ENCODE peak calls at places on chromosomes 3 and 15, in nine cellular contexts. One of them, this sample, is unnamed.

GRCh38 chr15:25774871-25775270 is 88.3 kb downstream of the ATP10A start:
- DNase-seq in H9: no peak
- DNase-seq in mesothelial cell of epicardium: no peak
- DNase-seq in GM06990: no peak
- DNase-seq in activated B cell treated with CpG ODN at 0.5 μM for 24 hours: no peak
- DNase-seq in fibroblast of the aortic adventitia: no peak
- DNase-seq in HFFc6: no peak
- DNase-seq in psoas muscle: no peak
- DNase-seq in tibial artery: no peak
- DNase-seq in this sample: peak; percentile 53

GRCh38 chr15:98503970-98504369 is 144.4 kb upstream of the IGF1R start:
- DNase-seq in fibroblast of the aortic adventitia: peak; percentile 74
- DNase-seq in mesothelial cell of epicardium: no peak
- DNase-seq in GM06990: no peak
- DNase-seq in tibial artery: no peak
- DNase-seq in HFFc6: peak; percentile 62
- DNase-seq in activated B cell treated with CpG ODN at 0.5 μM for 24 hours: no peak
- DNase-seq in H9: no peak
- DNase-seq in psoas muscle: no peak
- DNase-seq in this sample: no peak

GRCh38 chr15:93007994-93008393 is 81.0 kb downstream of the RGMA start:
- DNase-seq in fibroblast of the aortic adventitia: no peak
- DNase-seq in tibial artery: no peak
- DNase-seq in H9: no peak
- DNase-seq in HFFc6: no peak
- DNase-seq in GM06990: no peak
- DNase-seq in psoas muscle: no peak
- DNase-seq in mesothelial cell of epicardium: no peak
- DNase-seq in activated B cell treated with CpG ODN at 0.5 μM for 24 hours: no peak
- DNase-seq in this sample: no peak

GRCh38 chr3:43159496-43160255 is 53.8 kb upstream of the POMGNT2 start:
- DNase-seq in fibroblast of the aortic adventitia: no peak
- DNase-seq in activated B cell treated with CpG ODN at 0.5 μM for 24 hours: no peak
- DNase-seq in psoas muscle: no peak
- DNase-seq in tibial artery: no peak
- DNase-seq in HFFc6: no peak
- DNase-seq in GM06990: no peak
- DNase-seq in H9: no peak
- DNase-seq in mesothelial cell of epicardium: no peak
- DNase-seq in this sample: no peak

GRCh38 chr3:24533557-24534193 is 39.0 kb upstream of the THRB start:
- DNase-seq in HFFc6: no peak
- DNase-seq in tibial artery: no peak
- DNase-seq in psoas muscle: no peak
- DNase-seq in activated B cell treated with CpG ODN at 0.5 μM for 24 hours: no peak
- DNase-seq in mesothelial cell of epicardium: no peak
- DNase-seq in fibroblast of the aortic adventitia: no peak
- DNase-seq in GM06990: no peak
- DNase-seq in H9: no peak
- DNase-seq in this sample: no peak

GRCh38 chr3:18630295-18630694 is 205.2 kb upstream of the SATB1 start:
- DNase-seq in H9: no peak
- DNase-seq in HFFc6: no peak
- DNase-seq in psoas muscle: no peak
- DNase-seq in GM06990: no peak
- DNase-seq in activated B cell treated with CpG ODN at 0.5 μM for 24 hours: no peak
- DNase-seq in fibroblast of the aortic adventitia: no peak
- DNase-seq in mesothelial cell of epicardium: no peak
- DNase-seq in tibial artery: no peak
- DNase-seq in this sample: no peak

GRCh38 chr15:82874961-82875360 is 65.5 kb downstream of the WHAMM start:
- DNase-seq in GM06990: no peak
- DNase-seq in tibial artery: peak; percentile 33
- DNase-seq in fibroblast of the aortic adventitia: no peak
- DNase-seq in HFFc6: no peak
- DNase-seq in H9: peak; percentile 18
- DNase-seq in activated B cell treated with CpG ODN at 0.5 μM for 24 hours: no peak
- DNase-seq in psoas muscle: no peak
- DNase-seq in mesothelial cell of epicardium: no peak
- DNase-seq in this sample: no peak

GRCh38 chr3:45795509-45795881 is 841 bp downstream of the SLC6A20 start:
- DNase-seq in mesothelial cell of epicardium: no peak
- DNase-seq in H9: no peak
- DNase-seq in psoas muscle: no peak
- DNase-seq in activated B cell treated with CpG ODN at 0.5 μM for 24 hours: no peak
- DNase-seq in tibial artery: no peak
- DNase-seq in fibroblast of the aortic adventitia: peak; percentile 22
- DNase-seq in HFFc6: no peak
- DNase-seq in GM06990: no peak
- DNase-seq in this sample: no peak

GRCh38 chr3:98823791-98824190 is 60.7 kb downstream of the ST3GAL6 start:
- DNase-seq in GM06990: no peak
- DNase-seq in activated B cell treated with CpG ODN at 0.5 μM for 24 hours: no peak
- DNase-seq in psoas muscle: no peak
- DNase-seq in HFFc6: no peak
- DNase-seq in H9: no peak
- DNase-seq in mesothelial cell of epicardium: no peak
- DNase-seq in fibroblast of the aortic adventitia: no peak
- DNase-seq in tibial artery: no peak
- DNase-seq in this sample: no peak

GRCh38 chr3:46228259-46229222 is 13.7 kb upstream of the CCR3 start:
- DNase-seq in fibroblast of the aortic adventitia: peak; percentile 65
- DNase-seq in tibial artery: no peak
- DNase-seq in H9: no peak
- DNase-seq in psoas muscle: no peak
- DNase-seq in activated B cell treated with CpG ODN at 0.5 μM for 24 hours: no peak
- DNase-seq in HFFc6: peak; percentile 59
- DNase-seq in mesothelial cell of epicardium: no peak
- DNase-seq in GM06990: no peak
- DNase-seq in this sample: no peak

GRCh38 chr3:170301404-170301803 is 56.1 kb upstream of the SKIL start:
- DNase-seq in GM06990: no peak
- DNase-seq in HFFc6: no peak
- DNase-seq in activated B cell treated with CpG ODN at 0.5 μM for 24 hours: no peak
- DNase-seq in psoas muscle: no peak
- DNase-seq in tibial artery: no peak
- DNase-seq in H9: no peak
- DNase-seq in mesothelial cell of epicardium: no peak
- DNase-seq in fibroblast of the aortic adventitia: peak; percentile 90
- DNase-seq in this sample: no peak

GRCh38 chr15:57640935-57641682 is 49.4 kb downstream of the MYZAP start:
- DNase-seq in activated B cell treated with CpG ODN at 0.5 μM for 24 hours: no peak
- DNase-seq in psoas muscle: no peak
- DNase-seq in mesothelial cell of epicardium: no peak
- DNase-seq in GM06990: no peak
- DNase-seq in fibroblast of the aortic adventitia: peak; percentile 32
- DNase-seq in tibial artery: no peak
- DNase-seq in H9: no peak
- DNase-seq in HFFc6: no peak
- DNase-seq in this sample: no peak

GRCh38 chr15:38930851-38931572 is 366.4 kb upstream of the RASGRP1 start:
- DNase-seq in GM06990: no peak
- DNase-seq in HFFc6: no peak
- DNase-seq in fibroblast of the aortic adventitia: peak; percentile 59
- DNase-seq in H9: no peak
- DNase-seq in tibial artery: no peak
- DNase-seq in activated B cell treated with CpG ODN at 0.5 μM for 24 hours: no peak
- DNase-seq in psoas muscle: no peak
- DNase-seq in mesothelial cell of epicardium: no peak
- DNase-seq in this sample: no peak

GRCh38 chr15:35444557-35445204 is 101.3 kb downstream of the DPH6 start:
- DNase-seq in activated B cell treated with CpG ODN at 0.5 μM for 24 hours: no peak
- DNase-seq in H9: no peak
- DNase-seq in GM06990: peak; percentile 6
- DNase-seq in mesothelial cell of epicardium: no peak
- DNase-seq in HFFc6: peak; percentile 48
- DNase-seq in fibroblast of the aortic adventitia: peak; percentile 74
- DNase-seq in tibial artery: no peak
- DNase-seq in psoas muscle: no peak
- DNase-seq in this sample: no peak

GRCh38 chr3:119794971-119795612 is 13.2 kb downstream of the NR1I2 start:
- DNase-seq in GM06990: no peak
- DNase-seq in mesothelial cell of epicardium: no peak
- DNase-seq in psoas muscle: no peak
- DNase-seq in activated B cell treated with CpG ODN at 0.5 μM for 24 hours: no peak
- DNase-seq in HFFc6: no peak
- DNase-seq in tibial artery: no peak
- DNase-seq in fibroblast of the aortic adventitia: peak; percentile 22
- DNase-seq in H9: peak; percentile 78
- DNase-seq in this sample: no peak

GRCh38 chr3:135513106-135514063 is 452.1 kb upstream of the PPP2R3A start:
- DNase-seq in activated B cell treated with CpG ODN at 0.5 μM for 24 hours: no peak
- DNase-seq in tibial artery: no peak
- DNase-seq in fibroblast of the aortic adventitia: peak; percentile 68
- DNase-seq in H9: peak; percentile 44
- DNase-seq in GM06990: no peak
- DNase-seq in psoas muscle: no peak
- DNase-seq in mesothelial cell of epicardium: no peak
- DNase-seq in HFFc6: peak; percentile 72
- DNase-seq in this sample: no peak

GRCh38 chr15:72534522-72534921 is 60.4 kb downstream of the ARIH1 start:
- DNase-seq in activated B cell treated with CpG ODN at 0.5 μM for 24 hours: no peak
- DNase-seq in HFFc6: no peak
- DNase-seq in mesothelial cell of epicardium: no peak
- DNase-seq in GM06990: no peak
- DNase-seq in fibroblast of the aortic adventitia: no peak
- DNase-seq in psoas muscle: no peak
- DNase-seq in H9: no peak
- DNase-seq in tibial artery: no peak
- DNase-seq in this sample: no peak

GRCh38 chr15:27341780-27342343 is 370.9 kb downstream of the GABRG3 start:
- DNase-seq in H9: no peak
- DNase-seq in activated B cell treated with CpG ODN at 0.5 μM for 24 hours: no peak
- DNase-seq in psoas muscle: no peak
- DNase-seq in GM06990: no peak
- DNase-seq in HFFc6: no peak
- DNase-seq in mesothelial cell of epicardium: no peak
- DNase-seq in tibial artery: no peak
- DNase-seq in fibroblast of the aortic adventitia: no peak
- DNase-seq in this sample: no peak

DNA sequence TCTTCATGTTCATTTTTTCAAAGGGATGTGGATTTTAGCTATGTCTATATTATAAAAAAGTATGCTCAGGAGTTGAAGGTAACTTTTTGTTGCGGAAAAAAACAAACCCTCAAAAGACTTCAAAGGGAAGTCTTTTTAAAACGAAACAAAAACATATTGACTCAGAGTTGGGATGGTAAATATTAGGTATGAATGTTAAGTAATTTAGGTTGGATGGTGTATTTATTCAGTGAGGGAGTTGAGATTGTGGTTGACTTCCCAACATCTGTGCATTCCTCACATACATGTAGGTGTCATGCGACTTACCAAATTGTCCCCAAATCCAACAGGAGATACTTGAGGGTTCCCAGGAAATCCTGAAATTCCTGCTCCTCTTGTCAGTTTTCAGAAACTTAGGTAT is 32.7 kb upstream of the PLSCR5 start:
- DNase-seq in mesothelial cell of epicardium: no peak
- DNase-seq in activated B cell treated with CpG ODN at 0.5 μM for 24 hours: no peak
- DNase-seq in tibial artery: no peak
- DNase-seq in HFFc6: no peak
- DNase-seq in psoas muscle: no peak
- DNase-seq in fibroblast of the aortic adventitia: no peak
- DNase-seq in H9: no peak
- DNase-seq in GM06990: no peak
- DNase-seq in this sample: no peak
- TF ChIP-seq CTCF in mesothelial cell of epicardium: no peak
- TF ChIP-seq CTCF in activated B cell treated with CpG ODN at 0.5 μM for 24 hours: no peak
- TF ChIP-seq CTCF in tibial artery: no peak
- TF ChIP-seq CTCF in HFFc6: no peak
- TF ChIP-seq CTCF in psoas muscle: no peak
- TF ChIP-seq CTCF in fibroblast of the aortic adventitia: no peak
- TF ChIP-seq CTCF in H9: no peak
- TF ChIP-seq CTCF in GM06990: no peak
- TF ChIP-seq CTCF in this sample: no peak

DNA sequence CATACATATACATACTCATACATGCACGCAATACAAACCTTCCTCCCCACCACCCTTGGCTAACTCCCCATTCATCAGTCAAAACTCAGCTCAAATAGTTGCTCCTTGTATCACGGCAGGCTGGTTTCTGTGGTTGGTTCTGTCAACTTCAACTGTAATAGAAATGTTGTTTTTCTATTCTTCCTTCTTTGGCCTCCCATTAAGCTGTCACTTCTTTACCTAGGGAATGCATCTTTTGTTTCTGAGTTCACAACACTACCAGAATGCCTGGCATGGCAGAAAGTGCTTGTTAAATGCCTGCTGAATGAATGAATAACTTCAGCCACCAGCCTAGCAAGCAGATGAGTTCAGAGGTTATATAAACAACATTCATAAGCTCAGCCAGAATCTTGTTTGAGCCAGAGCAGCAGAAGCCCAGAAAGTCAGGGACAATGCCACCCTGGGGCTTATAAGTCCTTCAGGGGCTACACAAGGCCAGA is 63.1 kb downstream of the B3GALNT1 start:
- DNase-seq in HFFc6: peak; percentile 37
- DNase-seq in activated B cell treated with CpG ODN at 0.5 μM for 24 hours: no peak
- DNase-seq in H9: no peak
- DNase-seq in psoas muscle: no peak
- DNase-seq in fibroblast of the aortic adventitia: peak; percentile 2
- DNase-seq in tibial artery: no peak
- DNase-seq in mesothelial cell of epicardium: no peak
- DNase-seq in GM06990: peak; percentile 23
- DNase-seq in this sample: no peak
- TF ChIP-seq CTCF in HFFc6: no peak
- TF ChIP-seq CTCF in activated B cell treated with CpG ODN at 0.5 μM for 24 hours: no peak
- TF ChIP-seq CTCF in H9: no peak
- TF ChIP-seq CTCF in psoas muscle: no peak
- TF ChIP-seq CTCF in fibroblast of the aortic adventitia: no peak
- TF ChIP-seq CTCF in tibial artery: no peak
- TF ChIP-seq CTCF in mesothelial cell of epicardium: no peak
- TF ChIP-seq CTCF in GM06990: no peak
- TF ChIP-seq CTCF in this sample: no peak

GRCh38 chr3:147415819-147416218 is 6.7 kb downstream of the ZIC1 start:
- DNase-seq in psoas muscle: no peak
- DNase-seq in fibroblast of the aortic adventitia: no peak
- DNase-seq in tibial artery: no peak
- DNase-seq in HFFc6: no peak
- DNase-seq in H9: no peak
- DNase-seq in mesothelial cell of epicardium: no peak
- DNase-seq in activated B cell treated with CpG ODN at 0.5 μM for 24 hours: no peak
- DNase-seq in GM06990: no peak
- DNase-seq in this sample: no peak
- TF ChIP-seq CTCF in psoas muscle: no peak
- TF ChIP-seq CTCF in fibroblast of the aortic adventitia: no peak
- TF ChIP-seq CTCF in tibial artery: no peak
- TF ChIP-seq CTCF in HFFc6: peak; percentile 63
- TF ChIP-seq CTCF in H9: no peak
- TF ChIP-seq CTCF in mesothelial cell of epicardium: no peak
- TF ChIP-seq CTCF in activated B cell treated with CpG ODN at 0.5 μM for 24 hours: no peak
- TF ChIP-seq CTCF in GM06990: no peak
- TF ChIP-seq CTCF in this sample: peak; percentile 12

DNA sequence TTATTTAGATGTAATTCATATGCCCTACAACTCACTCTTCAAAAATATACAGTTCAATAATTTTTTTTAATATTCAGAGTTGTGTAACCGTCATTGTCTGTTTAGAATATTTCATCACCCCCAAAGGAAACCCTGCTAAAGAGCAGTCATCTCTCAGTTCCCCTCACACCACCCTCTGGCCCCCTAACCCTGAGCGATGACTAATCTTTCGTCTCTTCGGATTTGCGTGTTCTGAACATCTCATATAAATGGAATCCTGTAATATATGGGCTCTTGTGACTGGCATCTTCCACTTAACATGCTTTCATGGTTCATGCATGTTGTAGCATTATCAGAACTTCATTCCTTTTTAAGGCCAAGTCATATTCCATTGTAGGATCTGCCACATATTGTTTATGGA is 183.8 kb downstream of the ATG7 start:
- DNase-seq in activated B cell treated with CpG ODN at 0.5 μM for 24 hours: no peak
- DNase-seq in GM06990: no peak
- DNase-seq in H9: no peak
- DNase-seq in mesothelial cell of epicardium: no peak
- DNase-seq in psoas muscle: no peak
- DNase-seq in fibroblast of the aortic adventitia: peak; percentile 60
- DNase-seq in HFFc6: peak; percentile 32
- DNase-seq in tibial artery: no peak
- DNase-seq in this sample: no peak
- TF ChIP-seq CTCF in activated B cell treated with CpG ODN at 0.5 μM for 24 hours: no peak
- TF ChIP-seq CTCF in GM06990: no peak
- TF ChIP-seq CTCF in H9: no peak
- TF ChIP-seq CTCF in mesothelial cell of epicardium: no peak
- TF ChIP-seq CTCF in psoas muscle: no peak
- TF ChIP-seq CTCF in fibroblast of the aortic adventitia: no peak
- TF ChIP-seq CTCF in HFFc6: no peak
- TF ChIP-seq CTCF in tibial artery: no peak
- TF ChIP-seq CTCF in this sample: no peak